ENCODE peak calls at places on chromosomes 3 and 15, in ten cellular contexts. One of them, this sample, is unnamed.

GRCh38 chr15:93246266-93247242 is 157.5 kb upstream of the RGMA start:
- DNase-seq in CD4-positive, alpha-beta T cell: no peak
- DNase-seq in stimulated activated CD4-positive, alpha-beta T cell treated with anti-CD3 and anti-CD28 coated beads, Interleukin-15, amount 100 ng/mL, for 1 hour: no peak
- DNase-seq in PC-3: no peak
- DNase-seq in coronary artery: no peak
- DNase-seq in DMS53: no peak
- DNase-seq in activated gamma-delta T cell treated with Interleukin-2 at 50 U/mL for 16 hours: no peak
- DNase-seq in Right ventricle myocardium superior: no peak
- DNase-seq in NB4: no peak
- DNase-seq in HT1080: no peak
- DNase-seq in this sample: no peak

GRCh38 chr3:29274667-29275066 is 6.2 kb upstream of the RBMS3 start:
- DNase-seq in CD4-positive, alpha-beta T cell: no peak
- DNase-seq in stimulated activated CD4-positive, alpha-beta T cell treated with anti-CD3 and anti-CD28 coated beads, Interleukin-15, amount 100 ng/mL, for 1 hour: no peak
- DNase-seq in PC-3: no peak
- DNase-seq in coronary artery: no peak
- DNase-seq in DMS53: no peak
- DNase-seq in activated gamma-delta T cell treated with Interleukin-2 at 50 U/mL for 16 hours: no peak
- DNase-seq in Right ventricle myocardium superior: no peak
- DNase-seq in NB4: no peak
- DNase-seq in HT1080: no peak
- DNase-seq in this sample: no peak

GRCh38 chr3:195227871-195228270 is 43.1 kb downstream of the XXYLT1 start:
- DNase-seq in CD4-positive, alpha-beta T cell: no peak
- DNase-seq in stimulated activated CD4-positive, alpha-beta T cell treated with anti-CD3 and anti-CD28 coated beads, Interleukin-15, amount 100 ng/mL, for 1 hour: no peak
- DNase-seq in PC-3: peak
- DNase-seq in coronary artery: peak
- DNase-seq in DMS53: peak
- DNase-seq in activated gamma-delta T cell treated with Interleukin-2 at 50 U/mL for 16 hours: no peak
- DNase-seq in Right ventricle myocardium superior: no peak
- DNase-seq in NB4: no peak
- DNase-seq in HT1080: no peak
- DNase-seq in this sample: no peak

GRCh38 chr15:21260966-21261395 is 179.3 kb downstream of the POTEB3 start:
- DNase-seq in CD4-positive, alpha-beta T cell: peak
- DNase-seq in stimulated activated CD4-positive, alpha-beta T cell treated with anti-CD3 and anti-CD28 coated beads, Interleukin-15, amount 100 ng/mL, for 1 hour: no peak
- DNase-seq in PC-3: peak
- DNase-seq in coronary artery: peak
- DNase-seq in DMS53: no peak
- DNase-seq in activated gamma-delta T cell treated with Interleukin-2 at 50 U/mL for 16 hours: no peak
- DNase-seq in Right ventricle myocardium superior: peak
- DNase-seq in NB4: no peak
- DNase-seq in HT1080: peak
- DNase-seq in this sample: no peak

GRCh38 chr3:89690649-89691048 is 583.2 kb downstream of the EPHA3 start:
- DNase-seq in CD4-positive, alpha-beta T cell: no peak
- DNase-seq in stimulated activated CD4-positive, alpha-beta T cell treated with anti-CD3 and anti-CD28 coated beads, Interleukin-15, amount 100 ng/mL, for 1 hour: no peak
- DNase-seq in PC-3: peak
- DNase-seq in coronary artery: no peak
- DNase-seq in DMS53: peak
- DNase-seq in activated gamma-delta T cell treated with Interleukin-2 at 50 U/mL for 16 hours: no peak
- DNase-seq in Right ventricle myocardium superior: no peak
- DNase-seq in NB4: no peak
- DNase-seq in HT1080: peak
- DNase-seq in this sample: no peak

GRCh38 chr15:59521443-59521842 is 83.5 kb downstream of the FAM81A start:
- DNase-seq in CD4-positive, alpha-beta T cell: no peak
- DNase-seq in stimulated activated CD4-positive, alpha-beta T cell treated with anti-CD3 and anti-CD28 coated beads, Interleukin-15, amount 100 ng/mL, for 1 hour: no peak
- DNase-seq in PC-3: no peak
- DNase-seq in coronary artery: no peak
- DNase-seq in DMS53: no peak
- DNase-seq in activated gamma-delta T cell treated with Interleukin-2 at 50 U/mL for 16 hours: no peak
- DNase-seq in Right ventricle myocardium superior: no peak
- DNase-seq in NB4: no peak
- DNase-seq in HT1080: no peak
- DNase-seq in this sample: no peak

GRCh38 chr3:55413236-55413635 is 73.9 kb downstream of the WNT5A start:
- DNase-seq in CD4-positive, alpha-beta T cell: no peak
- DNase-seq in stimulated activated CD4-positive, alpha-beta T cell treated with anti-CD3 and anti-CD28 coated beads, Interleukin-15, amount 100 ng/mL, for 1 hour: no peak
- DNase-seq in PC-3: no peak
- DNase-seq in coronary artery: no peak
- DNase-seq in DMS53: no peak
- DNase-seq in activated gamma-delta T cell treated with Interleukin-2 at 50 U/mL for 16 hours: no peak
- DNase-seq in Right ventricle myocardium superior: no peak
- DNase-seq in NB4: no peak
- DNase-seq in HT1080: no peak
- DNase-seq in this sample: no peak

GRCh38 chr3:194046995-194047681 is 88.8 kb upstream of the HES1 start:
- DNase-seq in CD4-positive, alpha-beta T cell: no peak
- DNase-seq in stimulated activated CD4-positive, alpha-beta T cell treated with anti-CD3 and anti-CD28 coated beads, Interleukin-15, amount 100 ng/mL, for 1 hour: no peak
- DNase-seq in PC-3: no peak
- DNase-seq in coronary artery: no peak
- DNase-seq in DMS53: peak
- DNase-seq in activated gamma-delta T cell treated with Interleukin-2 at 50 U/mL for 16 hours: no peak
- DNase-seq in Right ventricle myocardium superior: peak
- DNase-seq in NB4: peak
- DNase-seq in HT1080: no peak
- DNase-seq in this sample: peak

GRCh38 chr3:76679510-76679909 is 360.4 kb upstream of the ROBO2 start:
- DNase-seq in CD4-positive, alpha-beta T cell: no peak
- DNase-seq in stimulated activated CD4-positive, alpha-beta T cell treated with anti-CD3 and anti-CD28 coated beads, Interleukin-15, amount 100 ng/mL, for 1 hour: no peak
- DNase-seq in PC-3: peak
- DNase-seq in coronary artery: no peak
- DNase-seq in DMS53: peak
- DNase-seq in activated gamma-delta T cell treated with Interleukin-2 at 50 U/mL for 16 hours: no peak
- DNase-seq in Right ventricle myocardium superior: no peak
- DNase-seq in NB4: no peak
- DNase-seq in HT1080: no peak
- DNase-seq in this sample: no peak

GRCh38 chr15:99425666-99426301 is 140.0 kb upstream of the MEF2A start:
- DNase-seq in CD4-positive, alpha-beta T cell: no peak
- DNase-seq in stimulated activated CD4-positive, alpha-beta T cell treated with anti-CD3 and anti-CD28 coated beads, Interleukin-15, amount 100 ng/mL, for 1 hour: no peak
- DNase-seq in PC-3: no peak
- DNase-seq in coronary artery: no peak
- DNase-seq in DMS53: peak
- DNase-seq in activated gamma-delta T cell treated with Interleukin-2 at 50 U/mL for 16 hours: no peak
- DNase-seq in Right ventricle myocardium superior: peak
- DNase-seq in NB4: no peak
- DNase-seq in HT1080: no peak
- DNase-seq in this sample: no peak

GRCh38 chr15:68630205-68630555 is 51.4 kb downstream of the CORO2B start:
- DNase-seq in CD4-positive, alpha-beta T cell: no peak
- DNase-seq in stimulated activated CD4-positive, alpha-beta T cell treated with anti-CD3 and anti-CD28 coated beads, Interleukin-15, amount 100 ng/mL, for 1 hour: no peak
- DNase-seq in PC-3: no peak
- DNase-seq in coronary artery: no peak
- DNase-seq in DMS53: no peak
- DNase-seq in activated gamma-delta T cell treated with Interleukin-2 at 50 U/mL for 16 hours: no peak
- DNase-seq in Right ventricle myocardium superior: no peak
- DNase-seq in NB4: no peak
- DNase-seq in HT1080: no peak
- DNase-seq in this sample: no peak

This sample was measured in NCI-H2107.